ENCODE peak calls at places on chromosomes 6 and 20, in nine cellular contexts. H is sigmoid colon, V is body of pancreas, R is lower lobe of right lung, L is A549, W is ovary, M is GM10248, X is tibial artery, K is mesothelial cell of epicardium. Q is an unnamed sample.

GRCh38 chr6:14039038-14039437 is 78.5 kb upstream of the CD83 start:
- DNase-seq in H (no peak), V (no peak), R (no peak), L (no peak), W (no peak), M (no peak), X (no peak), K (no peak), Q (no peak)

GRCh38 chr20:46209930-46210671 is 92.0 kb downstream of the CD40 start:
- DNase-seq in H (no peak), V (peak), R (no peak), L (no peak), W (peak), M (no peak), X (no peak), K (no peak), Q (no peak)

GRCh38 chr20:49510562-49511117 is 28.2 kb upstream of the KCNB1 start:
- DNase-seq in H (peak), V (peak), R (no peak), L (no peak), W (peak), M (no peak), X (peak), K (no peak), Q (no peak)

GRCh38 chr6:166351715-166352285 is 9.5 kb upstream of the SFT2D1 start:
- DNase-seq in H (no peak), V (peak), R (peak), L (no peak), W (no peak), M (peak), X (no peak), K (no peak), Q (no peak)

GRCh38 chr6:100427452-100427851 is 37.3 kb downstream of the SIM1 start:
- DNase-seq in H (no peak), V (no peak), R (no peak), L (no peak), W (no peak), M (no peak), X (no peak), K (no peak), Q (no peak)

GRCh38 chr6:23633986-23634385 is 492.0 kb upstream of the NRSN1 start:
- DNase-seq in H (no peak), V (no peak), R (no peak), L (no peak), W (no peak), M (no peak), X (no peak), K (no peak), Q (no peak)

GRCh38 chr20:36461600-36462439 is 79.5 kb upstream of the MYL9 start:
- DNase-seq in H (peak), V (peak), R (peak), L (no peak), W (peak), M (peak), X (peak), K (peak), Q (peak)

GRCh38 chr20:10131612-10132345 is 86.9 kb upstream of the SNAP25 start:
- DNase-seq in H (peak), V (peak), R (no peak), L (peak), W (peak), M (no peak), X (peak), K (peak), Q (no peak)

GRCh38 chr20:50313223-50313820 is 122.7 kb downstream of the CEBPB start:
- DNase-seq in H (no peak), V (no peak), R (no peak), L (peak), W (no peak), M (no peak), X (peak), K (no peak), Q (no peak)

GRCh38 chr6:150720774-150721233 is 121.1 kb downstream of the PLEKHG1 start:
- DNase-seq in H (no peak), V (no peak), R (no peak), L (no peak), W (no peak), M (peak), X (no peak), K (no peak), Q (peak)

GRCh38 chr6:170423814-170424633 is 117.5 kb downstream of the FAM120B start:
- DNase-seq in H (no peak), V (no peak), R (no peak), L (no peak), W (peak), M (no peak), X (no peak), K (no peak), Q (no peak)

DNA sequence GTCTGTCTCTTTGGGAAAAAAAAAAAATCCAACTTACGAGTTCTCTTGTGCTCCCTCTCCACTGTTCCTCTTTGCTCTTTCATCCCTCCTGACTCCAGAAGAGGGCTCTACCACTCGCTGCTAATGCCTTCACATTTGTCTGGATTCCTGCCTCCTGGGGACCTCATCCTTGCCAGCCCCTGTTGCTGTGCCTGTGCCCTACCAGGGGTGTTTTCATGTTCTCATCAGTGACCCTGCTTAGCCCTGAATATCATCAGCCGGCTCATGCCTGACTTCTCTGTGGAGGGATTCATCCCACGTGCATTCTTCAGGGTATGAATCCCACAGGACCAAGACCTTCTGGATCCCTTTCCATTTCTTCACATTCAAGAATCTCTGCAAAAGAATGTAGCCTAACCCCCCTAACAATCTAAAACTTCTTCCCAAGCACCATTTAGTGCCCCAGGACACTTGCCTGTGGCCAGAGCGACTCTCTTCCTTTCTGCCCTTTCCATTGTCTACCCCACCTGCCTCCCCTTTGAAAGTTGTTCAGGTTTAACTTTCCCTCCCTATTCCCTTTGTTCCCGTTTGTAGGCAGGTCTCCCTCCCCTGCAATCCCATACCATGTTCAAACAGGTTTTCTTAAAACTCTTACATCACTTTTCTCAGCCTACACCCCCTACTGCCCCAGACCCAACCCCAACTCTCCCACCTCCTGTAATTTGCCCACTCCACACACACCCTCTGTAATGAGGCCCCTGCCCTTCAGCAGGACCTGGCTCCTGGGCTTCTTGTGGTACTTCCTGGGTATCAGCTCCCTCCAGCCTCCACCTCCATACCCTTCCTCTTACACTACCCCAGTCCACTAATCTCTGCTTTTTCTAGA is 50.2 kb downstream of the RREB1 start:
- DNase-seq in H (no peak), V (no peak), R (no peak), L (no peak), W (no peak), M (no peak), X (no peak), K (no peak), Q (no peak)
- TF ChIP-seq CTCF in H (no peak), V (no peak), R (no peak), L (no peak), W (no peak), M (no peak), X (no peak), K (no peak), Q (no peak)

DNA sequence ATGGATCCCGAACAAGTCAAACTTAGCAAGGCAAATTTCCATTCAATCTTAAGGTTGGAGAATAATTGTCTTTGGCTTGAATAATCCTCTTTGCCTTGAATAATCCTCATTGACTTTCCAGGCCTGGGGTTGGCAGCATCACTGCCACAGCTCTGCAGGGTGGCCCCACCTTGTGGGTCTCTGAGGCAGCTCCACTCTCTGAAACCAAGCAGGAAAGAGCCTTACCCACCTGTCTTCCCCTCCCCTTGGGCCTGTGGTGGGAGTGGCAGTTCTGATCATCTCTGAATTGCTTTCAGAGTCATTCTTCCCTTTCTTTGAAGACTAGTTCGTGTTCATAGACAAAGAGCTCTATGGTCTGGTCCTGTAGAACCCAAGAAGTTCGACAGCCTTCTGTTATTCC is 47.5 kb downstream of the KCNQ5 start:
- DNase-seq in H (no peak), V (no peak), R (no peak), L (no peak), W (no peak), M (no peak), X (no peak), K (no peak), Q (peak)
- TF ChIP-seq CTCF in H (no peak), V (no peak), R (no peak), L (no peak), W (no peak), M (no peak), X (no peak), K (no peak), Q (no peak)

GRCh38 chr6:167688123-167688522 is 138.6 kb upstream of the AFDN start:
- DNase-seq in H (peak), V (no peak), R (no peak), L (no peak), W (no peak), M (no peak), X (no peak), K (no peak), Q (no peak)
- TF ChIP-seq CTCF in H (no peak), V (no peak), R (no peak), L (no peak), W (no peak), M (no peak), X (no peak), K (no peak), Q (no peak)

GRCh38 chr6:37021356-37022129 is 16.1 kb downstream of the FGD2 start:
- DNase-seq in H (no peak), V (no peak), R (no peak), L (no peak), W (no peak), M (no peak), X (no peak), K (no peak), Q (peak)
- TF ChIP-seq CTCF in H (no peak), V (no peak), R (peak), L (peak), W (no peak), M (peak), X (no peak), K (no peak), Q (peak)

GRCh38 chr6:48084201-48084600 is 26.8 kb downstream of the PTCHD4 start:
- DNase-seq in H (no peak), V (no peak), R (no peak), L (no peak), W (no peak), M (no peak), X (no peak), K (no peak), Q (no peak)

GRCh38 chr6:48085131-48085741 is 25.8 kb downstream of the PTCHD4 start:
- DNase-seq in H (no peak), V (no peak), R (no peak), L (no peak), W (no peak), M (no peak), X (no peak), K (no peak), Q (no peak)

GRCh38 chr6:48092550-48093217 is 18.3 kb downstream of the PTCHD4 start:
- DNase-seq in H (no peak), V (no peak), R (no peak), L (no peak), W (no peak), M (no peak), X (no peak), K (no peak), Q (no peak)

GRCh38 chr6:48086187-48086586 is 24.8 kb downstream of the PTCHD4 start:
- DNase-seq in H (no peak), V (no peak), R (no peak), L (no peak), W (no peak), M (no peak), X (no peak), K (no peak), Q (no peak)

DNA sequence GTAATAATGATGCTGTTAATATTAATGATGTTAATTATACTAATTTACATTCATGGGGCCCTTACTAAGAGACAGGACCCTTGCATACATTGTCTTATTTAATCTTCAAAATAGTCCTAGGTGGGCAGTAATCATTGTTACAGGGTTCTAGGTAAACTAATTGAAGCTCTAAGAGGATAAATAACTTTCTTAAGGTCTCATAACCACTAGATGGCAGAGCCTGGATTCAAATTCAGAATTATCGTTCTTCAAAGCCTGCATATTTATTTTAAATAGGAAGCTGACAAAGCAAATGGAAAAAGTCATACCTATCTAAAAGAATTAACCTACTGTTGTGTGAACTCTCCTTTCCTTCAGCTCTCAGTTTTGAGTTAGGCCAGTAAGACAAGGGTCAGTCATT is 23.5 kb downstream of the PTCHD4 start:
- DNase-seq in H (no peak), V (no peak), R (no peak), L (no peak), W (no peak), M (no peak), X (no peak), K (no peak), Q (no peak)
- TF ChIP-seq CTCF in H (no peak), V (no peak), R (peak), L (peak), W (no peak), M (peak), X (no peak), K (no peak), Q (no peak)

DNA sequence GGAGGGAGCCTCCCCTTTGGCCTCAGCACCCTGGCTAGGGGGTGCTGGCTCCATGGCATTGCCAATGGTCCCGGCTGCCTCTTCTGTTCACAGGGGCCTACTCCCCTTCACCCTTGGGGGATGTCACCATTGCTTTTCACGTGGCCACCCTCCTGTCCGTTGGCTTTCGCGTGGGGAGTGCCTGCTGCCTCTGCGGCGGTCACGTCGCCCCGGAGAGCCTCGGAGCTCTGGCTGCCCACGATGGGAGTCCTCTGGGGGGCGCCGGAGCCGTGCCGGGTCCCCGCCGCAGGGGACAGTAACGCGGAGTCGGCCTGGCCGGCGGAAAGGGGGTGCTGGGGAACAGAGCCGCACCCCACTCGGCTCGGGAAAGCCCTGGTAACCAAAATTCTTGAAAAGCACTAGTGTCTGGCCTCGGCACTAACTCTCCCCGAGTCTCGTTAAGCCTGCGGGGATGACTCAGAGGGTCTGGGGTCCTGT is 661 bp upstream of the HEBP2 start:
- DNase-seq in H (peak), V (peak), R (peak), L (peak), W (peak), M (peak), X (peak), K (peak), Q (peak)
- TF ChIP-seq CTCF in H (no peak), V (no peak), R (peak), L (no peak), W (no peak), M (peak), X (peak), K (no peak), Q (no peak)

DNA sequence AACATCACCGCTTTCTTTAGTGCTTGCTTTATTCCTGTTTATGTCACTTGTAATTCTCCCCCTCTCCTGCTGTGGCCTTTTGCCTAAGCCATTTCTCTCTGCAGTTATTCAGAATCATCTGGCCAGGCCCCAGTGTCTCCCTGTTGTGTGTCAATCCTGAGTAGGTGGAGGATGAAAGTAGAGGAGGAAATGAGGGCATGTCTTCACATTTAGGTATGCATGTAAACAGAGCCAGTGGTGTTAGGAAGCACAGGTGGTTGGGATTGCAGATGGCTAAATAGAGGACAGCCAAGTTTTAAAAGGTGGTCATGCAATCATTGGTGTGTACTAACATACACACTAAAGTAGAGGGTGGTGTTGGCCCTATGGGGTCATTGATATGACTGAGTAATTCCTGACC is 5.2 kb downstream of the PRSS35 start:
- DNase-seq in H (no peak), V (no peak), R (no peak), L (no peak), W (no peak), M (no peak), X (no peak), K (no peak), Q (no peak)
- TF ChIP-seq CTCF in H (no peak), V (no peak), R (no peak), L (no peak), W (no peak), M (no peak), X (no peak), K (no peak), Q (no peak)

GRCh38 chr6:44627879-44628271 is 240.4 kb downstream of the CDC5L start:
- DNase-seq in H (no peak), V (no peak), R (no peak), L (no peak), W (no peak), M (no peak), X (no peak), K (no peak), Q (no peak)

GRCh38 chr6:44626608-44627007 is 239.1 kb downstream of the CDC5L start:
- DNase-seq in H (no peak), V (no peak), R (no peak), L (no peak), W (no peak), M (no peak), X (no peak), K (no peak), Q (no peak)

GRCh38 chr6:44625996-44626395 is 238.5 kb downstream of the CDC5L start:
- DNase-seq in H (no peak), V (no peak), R (no peak), L (no peak), W (no peak), M (no peak), X (no peak), K (no peak), Q (no peak)

GRCh38 chr6:44628347-44628746 is 240.8 kb downstream of the CDC5L start:
- DNase-seq in H (no peak), V (no peak), R (no peak), L (no peak), W (no peak), M (no peak), X (no peak), K (no peak), Q (no peak)

GRCh38 chr6:44627091-44627878 is 239.8 kb downstream of the CDC5L start:
- DNase-seq in H (peak), V (no peak), R (peak), L (no peak), W (no peak), M (no peak), X (peak), K (no peak), Q (no peak)
- TF ChIP-seq CTCF in H (no peak), V (no peak), R (no peak), L (no peak), W (no peak), M (no peak), X (no peak), K (no peak), Q (no peak)

Q was measured in activated CD8-positive, alpha-beta T cell treated with anti-CD3 and anti-CD28 coated beads for 36 hours.